ENCODE peak calls at places on chromosome 14, in four cellular contexts. H, K, B and G are unnamed samples.

GRCh38 chr14:94560782-94561655 is at the start of gene SERPINA4:
- DNase-seq in B (peak), K (no peak), H (no peak), G (no peak)

GRCh38 chr14:45201908-45202307 is 51.1 kb downstream of the MIS18BP1 start:
- DNase-seq in K (no peak), H (no peak), B (no peak), G (peak)

GRCh38 chr14:75905505-75905904 is 76.3 kb downstream of the TGFB3 start:
- DNase-seq in H (no peak), K (peak), B (peak), G (no peak)

GRCh38 chr14:61126083-61126962 is 145.3 kb downstream of the SLC38A6 start:
- DNase-seq in K (no peak), B (no peak), H (no peak), G (no peak)

GRCh38 chr14:28719130-28719529 is 47.5 kb upstream of the FOXG1 start:
- DNase-seq in H (no peak), K (no peak), B (no peak), G (peak)

GRCh38 chr14:72613196-72613974 is 280.5 kb downstream of the DPF3 start:
- DNase-seq in K (peak), B (no peak), H (no peak), G (no peak)

GRCh38 chr14:69092840-69093422 is 60.0 kb downstream of the DCAF5 start:
- DNase-seq in H (no peak), B (no peak), K (no peak), G (peak)

GRCh38 chr14:22011243-22011642 is 337.6 kb upstream of the OR4E1 start:
- DNase-seq in B (no peak), K (no peak), H (no peak), G (no peak)

GRCh38 chr14:88825503-88825902 is 1.1 kb downstream of the TTC8 start:
- DNase-seq in B (no peak), H (no peak), K (no peak), G (no peak)

GRCh38 chr14:106845286-106846087 is 1319.1 kb downstream of the TMEM121 start:
- DNase-seq in B (peak), H (no peak), K (peak), G (peak)

GRCh38 chr14:106844608-106845285 is 1318.4 kb downstream of the TMEM121 start:
- DNase-seq in H (no peak), K (peak), B (peak), G (peak)

GRCh38 chr14:106846218-106846617 is 1319.8 kb downstream of the TMEM121 start:
- DNase-seq in H (no peak), K (no peak), B (no peak), G (no peak)

GRCh38 chr14:106850913-106851825 is 1324.8 kb downstream of the TMEM121 start:
- DNase-seq in H (no peak), K (no peak), B (no peak), G (peak)

GRCh38 chr14:106848330-106849121 is 1322.1 kb downstream of the TMEM121 start:
- DNase-seq in K (no peak), H (no peak), B (peak), G (peak)
- TF ChIP-seq CTCF in K (no peak), H (no peak), B (peak), G (peak)

DNA sequence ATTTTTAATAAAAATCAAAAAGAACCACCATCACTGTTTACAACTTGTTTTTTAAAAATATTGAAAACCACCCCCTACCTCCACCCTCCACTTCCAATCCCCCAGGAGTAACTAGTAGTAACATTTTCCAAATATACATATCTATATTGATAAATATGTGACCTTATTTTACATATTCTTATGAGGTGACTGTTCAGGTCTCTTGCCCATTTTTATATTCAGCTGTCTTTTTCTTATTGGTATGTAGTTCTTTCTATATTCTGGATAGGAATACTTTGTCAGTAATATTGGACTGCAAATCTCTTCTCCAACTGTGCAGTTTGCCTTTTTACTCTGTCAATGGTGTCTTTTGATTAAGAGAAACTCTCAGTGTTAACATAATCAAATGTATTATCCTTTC is 59.0 kb upstream of the EIF5 start:
- DNase-seq in B (no peak), H (no peak), K (no peak), G (no peak)
- TF ChIP-seq CTCF in B (no peak), H (no peak), K (no peak), G (no peak)

GRCh38 chr14:70416717-70417349 is at the start of gene SYNJ2BP:
- DNase-seq in K (peak), B (peak), H (peak), G (peak)
- TF ChIP-seq CTCF in K (no peak), B (no peak), H (no peak), G (no peak)

DNA sequence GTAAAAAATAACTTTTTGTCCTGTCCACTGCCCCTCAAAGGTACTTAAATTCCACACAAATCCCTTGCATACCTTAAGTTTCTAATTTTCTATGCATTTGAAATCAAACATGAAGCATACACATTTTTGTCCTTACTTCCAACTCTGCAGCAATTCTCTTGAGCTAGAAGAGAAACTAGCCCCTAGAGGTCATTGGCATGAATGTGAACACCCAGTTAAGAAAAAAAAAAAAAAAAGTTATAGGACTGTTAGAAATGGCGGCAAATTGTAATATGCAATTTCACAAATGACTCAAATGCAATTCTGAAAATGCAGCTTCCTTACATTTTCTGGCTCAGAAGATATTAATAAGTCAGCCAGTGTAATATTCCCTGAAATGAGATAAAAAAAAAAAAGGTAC is 4.6 kb upstream of the ESR2 start:
- DNase-seq in H (no peak), K (no peak), B (no peak), G (no peak)
- TF ChIP-seq CTCF in H (no peak), K (no peak), B (no peak), G (peak)

GRCh38 chr14:104685216-104685997 is 4.0 kb upstream of the INF2 start:
- DNase-seq in B (no peak), H (no peak), K (no peak), G (no peak)
- TF ChIP-seq CTCF in B (no peak), H (no peak), K (no peak), G (no peak)

DNA sequence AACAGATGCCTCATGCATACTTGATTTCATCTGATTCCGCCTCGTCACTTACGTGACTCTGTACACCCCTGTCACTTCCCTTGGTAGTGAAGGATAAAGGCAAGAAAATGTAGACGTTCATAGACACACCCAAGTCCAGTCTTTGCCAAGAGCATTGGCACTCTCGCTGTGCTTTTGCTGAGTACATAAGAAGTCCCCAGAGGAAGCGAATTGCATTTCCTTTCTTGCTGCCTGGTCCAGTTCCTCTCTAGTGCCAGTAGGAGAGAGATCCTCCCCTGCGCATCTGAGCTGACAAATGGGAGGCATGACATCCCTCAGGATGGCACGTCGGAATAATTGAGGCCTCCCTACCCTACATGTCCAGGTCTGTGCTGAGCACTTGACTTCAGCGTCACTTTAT is 21.3 kb upstream of the RIN3 start:
- DNase-seq in B (no peak), K (no peak), H (no peak), G (no peak)
- TF ChIP-seq CTCF in B (no peak), K (no peak), H (no peak), G (no peak)